ENCODE peak calls at places on chromosomes 12 and 14, in four cellular contexts. One of them, this sample, is unnamed.
A peak's percentile ranks its signal among the peaks of the same experiment; 100 is the strongest.

GRCh38 chr12:49698619-49699545 is 8.3 kb downstream of the FMNL3 start:
- DNase-seq in mucosa of gallbladder: no peak
- DNase-seq in NCI-H226: peak; percentile 77
- DNase-seq in HT1080: peak; percentile 74
- DNase-seq in this sample: peak; percentile 46

GRCh38 chr14:92433407-92433806 is 80.2 kb upstream of the RIN3 start:
- DNase-seq in mucosa of gallbladder: no peak
- DNase-seq in NCI-H226: no peak
- DNase-seq in HT1080: no peak
- DNase-seq in this sample: no peak

GRCh38 chr14:23644195-23644918 is 8.2 kb downstream of the DHRS2 start:
- DNase-seq in mucosa of gallbladder: no peak
- DNase-seq in NCI-H226: no peak
- DNase-seq in HT1080: peak; percentile 56
- DNase-seq in this sample: no peak

GRCh38 chr14:71060795-71061455 is 153.7 kb downstream of the PCNX1 start:
- DNase-seq in mucosa of gallbladder: no peak
- DNase-seq in NCI-H226: peak; percentile 50
- DNase-seq in HT1080: no peak
- DNase-seq in this sample: no peak

GRCh38 chr12:26524862-26525465 is 308.0 kb downstream of the ITPR2 start:
- DNase-seq in mucosa of gallbladder: no peak
- DNase-seq in NCI-H226: no peak
- DNase-seq in HT1080: peak; percentile 53
- DNase-seq in this sample: peak; percentile 29

GRCh38 chr12:99946131-99946530 is 38.6 kb downstream of the ANKS1B start:
- DNase-seq in mucosa of gallbladder: no peak
- DNase-seq in NCI-H226: no peak
- DNase-seq in HT1080: no peak
- DNase-seq in this sample: no peak

GRCh38 chr12:49797452-49797782 is 30.8 kb downstream of the NCKAP5L start:
- DNase-seq in mucosa of gallbladder: no peak
- DNase-seq in NCI-H226: no peak
- DNase-seq in HT1080: no peak
- DNase-seq in this sample: no peak

GRCh38 chr12:52646613-52647012 is 5.4 kb downstream of the KRT2 start:
- DNase-seq in mucosa of gallbladder: no peak
- DNase-seq in NCI-H226: no peak
- DNase-seq in HT1080: no peak
- DNase-seq in this sample: no peak

This sample was measured in foreskin keratinocyte.